ENCODE peak calls at places on chromosomes 12 and 14, in eight cellular contexts. A is stimulated activated CD4-positive, alpha-beta T cell treated with anti-CD3 and anti-CD28 coated beads, Interleukin-2, amount 100 ng/mL, for 48 hours; Z is ACHN; S is GM19239; T is CD4-positive, CD25-positive, alpha-beta regulatory T cell; Q is activated B cell treated with CpG ODN at 0.5 μM for 24 hours; B is uterus; N is Kasumi-1. D is an unnamed sample.
A peak's percentile ranks its signal among the peaks of the same experiment; 100 is the strongest.

GRCh38 chr14:99721792-99722516 is 37.9 kb downstream of the CYP46A1 start:
- DNase-seq in Q (no peak), A (no peak), S (no peak), N (no peak), B (peak; percentile 8), T (no peak), Z (no peak), D (no peak)

GRCh38 chr14:23139874-23140273 is 20.8 kb upstream of the CEBPE start:
- DNase-seq in Z (no peak), Q (no peak), S (no peak), A (no peak), B (no peak), T (no peak), N (no peak), D (no peak)

GRCh38 chr12:90244232-90244631 is 535.6 kb upstream of the ATP2B1 start:
- DNase-seq in Z (no peak), N (no peak), B (no peak), Q (no peak), A (no peak), T (no peak), S (no peak), D (no peak)

GRCh38 chr12:49674318-49674985 is 32.8 kb downstream of the FMNL3 start:
- DNase-seq in A (no peak), Q (no peak), B (no peak), T (no peak), N (no peak), S (no peak), Z (no peak), D (no peak)

GRCh38 chr12:71430756-71431155 is 8.8 kb upstream of the LGR5 start:
- DNase-seq in N (no peak), B (no peak), Q (no peak), T (no peak), Z (no peak), S (no peak), A (no peak), D (no peak)

GRCh38 chr14:67221982-67222328 is 19.3 kb upstream of the PALS1 start:
- DNase-seq in S (no peak), T (no peak), Z (no peak), A (no peak), Q (no peak), B (no peak), N (no peak), D (no peak)

GRCh38 chr14:96581902-96582640 is 79.9 kb downstream of the PAPOLA start:
- DNase-seq in T (no peak), A (no peak), N (no peak), S (no peak), Z (peak; percentile 3), B (no peak), Q (no peak), D (peak; percentile 84)

GRCh38 chr12:32377344-32378000 is 21.9 kb upstream of the FGD4 start:
- DNase-seq in Q (no peak), A (no peak), S (no peak), N (no peak), Z (no peak), T (no peak), B (no peak), D (no peak)

GRCh38 chr14:54564799-54565235 is 2.1 kb upstream of the SAMD4A start:
- DNase-seq in Z (peak; percentile 59), N (peak; percentile 30), T (no peak), A (no peak), Q (no peak), B (peak; percentile 62), S (no peak), D (no peak)

GRCh38 chr14:73058923-73059311 is 583 bp downstream of the RBM25 start:
- DNase-seq in B (no peak), A (peak; percentile 27), N (peak; percentile 45), T (peak; percentile 34), Q (no peak), Z (peak; percentile 38), S (peak; percentile 33), D (peak; percentile 92)

GRCh38 chr14:39069923-39070322 is 33.1 kb downstream of the SEC23A start:
- DNase-seq in T (no peak), N (no peak), Z (no peak), B (no peak), A (no peak), Q (no peak), S (no peak), D (no peak)

D was measured in esophagus muscularis mucosa.